ENCODE peak calls at places on chromosome 20, in five cellular contexts. One of them, this sample, is unnamed.

GRCh38 chr20:61531553-61532345 is 279.7 kb downstream of the CDH4 start:
- DNase-seq in CD4-positive, CD25-positive, alpha-beta regulatory T cell: no peak
- DNase-seq in PC-3: peak
- DNase-seq in neuronal stem cell: no peak
- DNase-seq in tibial nerve: no peak
- DNase-seq in this sample: no peak

GRCh38 chr20:32966881-32967781 is 37.1 kb downstream of the SUN5 start:
- DNase-seq in CD4-positive, CD25-positive, alpha-beta regulatory T cell: peak
- DNase-seq in PC-3: no peak
- DNase-seq in neuronal stem cell: no peak
- DNase-seq in tibial nerve: no peak
- DNase-seq in this sample: peak

GRCh38 chr20:57390604-57391438 is at the start of gene RBM38:
- DNase-seq in CD4-positive, CD25-positive, alpha-beta regulatory T cell: peak
- DNase-seq in PC-3: peak
- DNase-seq in neuronal stem cell: peak
- DNase-seq in tibial nerve: no peak
- DNase-seq in this sample: peak

GRCh38 chr20:5688431-5688972 is 61.7 kb upstream of the SHLD1 start:
- DNase-seq in CD4-positive, CD25-positive, alpha-beta regulatory T cell: no peak
- DNase-seq in PC-3: no peak
- DNase-seq in neuronal stem cell: no peak
- DNase-seq in tibial nerve: no peak
- DNase-seq in this sample: no peak

GRCh38 chr20:52923123-52923543 is 49.0 kb upstream of the TSHZ2 start:
- DNase-seq in CD4-positive, CD25-positive, alpha-beta regulatory T cell: no peak
- DNase-seq in PC-3: peak
- DNase-seq in neuronal stem cell: peak
- DNase-seq in tibial nerve: no peak
- DNase-seq in this sample: no peak

GRCh38 chr20:48697845-48698491 is 129.8 kb downstream of the PREX1 start:
- DNase-seq in CD4-positive, CD25-positive, alpha-beta regulatory T cell: no peak
- DNase-seq in PC-3: peak
- DNase-seq in neuronal stem cell: no peak
- DNase-seq in tibial nerve: no peak
- DNase-seq in this sample: no peak

GRCh38 chr20:2301164-2301622 is 5.4 kb downstream of the TGM3 start:
- DNase-seq in CD4-positive, CD25-positive, alpha-beta regulatory T cell: no peak
- DNase-seq in PC-3: no peak
- DNase-seq in neuronal stem cell: no peak
- DNase-seq in tibial nerve: no peak
- DNase-seq in this sample: no peak

GRCh38 chr20:53045941-53046340 is 73.8 kb downstream of the TSHZ2 start:
- DNase-seq in CD4-positive, CD25-positive, alpha-beta regulatory T cell: no peak
- DNase-seq in PC-3: no peak
- DNase-seq in neuronal stem cell: no peak
- DNase-seq in tibial nerve: no peak
- DNase-seq in this sample: no peak

GRCh38 chr20:16378712-16379111 is 194.5 kb downstream of the KIF16B start:
- DNase-seq in CD4-positive, CD25-positive, alpha-beta regulatory T cell: no peak
- DNase-seq in PC-3: no peak
- DNase-seq in neuronal stem cell: no peak
- DNase-seq in tibial nerve: no peak
- DNase-seq in this sample: no peak

GRCh38 chr20:4457566-4458543 is 263.9 kb upstream of the PRND start:
- DNase-seq in CD4-positive, CD25-positive, alpha-beta regulatory T cell: no peak
- DNase-seq in PC-3: peak
- DNase-seq in neuronal stem cell: peak
- DNase-seq in tibial nerve: no peak
- DNase-seq in this sample: no peak

GRCh38 chr20:38217791-38218565 is 42.6 kb downstream of the KIAA1755 start:
- DNase-seq in CD4-positive, CD25-positive, alpha-beta regulatory T cell: no peak
- DNase-seq in PC-3: peak
- DNase-seq in neuronal stem cell: no peak
- DNase-seq in tibial nerve: no peak
- DNase-seq in this sample: no peak

DNA sequence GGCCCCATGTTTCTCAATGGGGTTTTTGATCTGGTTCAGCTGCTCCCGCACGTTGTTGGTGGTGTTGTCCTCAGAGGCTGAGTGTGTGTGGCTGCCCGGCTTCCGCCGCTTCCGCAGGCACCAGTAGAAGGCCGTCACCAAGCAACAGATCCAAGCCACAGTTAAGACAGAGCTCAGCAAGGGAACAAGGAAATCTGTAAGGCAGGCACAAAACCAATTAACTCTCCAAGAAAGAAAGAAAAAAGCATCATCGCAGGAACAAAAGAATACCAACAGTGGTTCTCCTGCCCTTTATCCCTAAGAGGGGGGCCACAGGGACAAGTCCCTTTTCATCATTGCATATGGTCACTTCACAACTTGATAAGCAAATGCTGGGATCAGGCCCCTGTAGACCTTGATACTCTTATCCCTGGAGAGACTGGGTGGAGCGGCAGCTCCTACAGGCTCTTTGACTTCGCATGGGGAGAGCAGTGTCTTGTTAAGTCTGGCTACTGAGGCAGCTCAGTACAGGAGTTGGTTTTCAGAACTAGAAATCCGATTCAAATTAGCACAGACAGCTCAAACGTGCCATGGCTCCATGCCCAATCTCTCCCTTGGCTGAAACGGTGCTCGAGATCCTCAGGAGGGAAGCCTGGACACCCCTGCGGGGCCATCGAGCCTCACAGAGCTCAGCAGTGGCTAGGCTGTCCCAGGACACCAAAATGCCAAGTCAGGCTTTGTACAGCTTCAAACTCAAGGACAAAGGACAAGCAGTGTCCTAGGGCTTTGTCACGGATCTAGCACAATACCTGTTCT is 33.8 kb downstream of the JAG1 start:
- DNase-seq in CD4-positive, CD25-positive, alpha-beta regulatory T cell: no peak
- DNase-seq in PC-3: no peak
- DNase-seq in neuronal stem cell: peak
- DNase-seq in tibial nerve: no peak
- DNase-seq in this sample: no peak
- H3K27ac ChIP-seq in CD4-positive, CD25-positive, alpha-beta regulatory T cell: no peak
- H3K27ac ChIP-seq in PC-3: peak
- H3K27ac ChIP-seq in neuronal stem cell: peak
- H3K27ac ChIP-seq in tibial nerve: peak
- H3K27ac ChIP-seq in this sample: no peak

DNA sequence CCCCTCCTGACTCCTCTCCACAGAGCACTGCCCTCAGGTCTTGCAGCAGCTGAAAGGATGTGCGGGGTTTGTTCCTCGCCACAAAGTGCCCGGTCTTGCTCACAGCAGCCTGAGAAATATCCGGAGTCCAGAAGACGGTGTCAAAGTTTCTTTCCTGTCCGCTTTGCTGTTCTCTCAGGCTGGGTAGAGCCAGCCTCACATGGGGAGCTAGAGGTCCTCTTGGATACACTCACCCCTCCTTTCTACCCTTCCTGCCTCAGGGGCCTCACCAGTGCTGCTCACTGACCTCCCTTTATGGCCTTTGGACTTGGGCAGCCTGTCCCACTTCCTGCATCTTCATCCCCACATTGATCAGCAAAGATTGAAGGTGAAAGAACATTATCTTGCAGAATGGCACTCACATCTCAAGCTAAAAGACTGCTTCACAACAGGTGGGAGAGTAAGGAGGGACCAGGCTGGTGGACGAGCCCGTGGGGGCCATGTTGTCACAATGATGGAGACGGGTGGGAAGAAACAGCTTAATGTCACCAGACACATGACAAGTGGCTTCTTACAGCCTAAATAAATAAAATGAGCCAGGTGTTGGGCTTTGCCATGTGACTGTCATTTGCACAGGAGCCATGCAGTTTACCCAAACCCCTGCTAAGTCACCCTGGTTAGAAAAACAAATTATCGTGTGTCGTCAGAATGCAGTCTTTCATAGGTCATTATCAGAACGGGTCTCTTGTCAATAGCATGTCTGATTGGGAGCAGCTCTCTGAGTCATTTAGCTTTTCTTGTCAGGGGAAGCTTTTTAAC is 18.3 kb downstream of the BTBD3 start:
- DNase-seq in CD4-positive, CD25-positive, alpha-beta regulatory T cell: no peak
- DNase-seq in PC-3: no peak
- DNase-seq in neuronal stem cell: no peak
- DNase-seq in tibial nerve: no peak
- DNase-seq in this sample: no peak
- H3K27ac ChIP-seq in CD4-positive, CD25-positive, alpha-beta regulatory T cell: no peak
- H3K27ac ChIP-seq in PC-3: no peak
- H3K27ac ChIP-seq in neuronal stem cell: no peak
- H3K27ac ChIP-seq in tibial nerve: no peak
- H3K27ac ChIP-seq in this sample: no peak

GRCh38 chr20:58959652-58960051 is 21.4 kb upstream of the NELFCD start:
- DNase-seq in CD4-positive, CD25-positive, alpha-beta regulatory T cell: no peak
- DNase-seq in PC-3: no peak
- DNase-seq in neuronal stem cell: no peak
- DNase-seq in tibial nerve: no peak
- DNase-seq in this sample: no peak
- H3K27ac ChIP-seq in CD4-positive, CD25-positive, alpha-beta regulatory T cell: no peak
- H3K27ac ChIP-seq in PC-3: no peak
- H3K27ac ChIP-seq in neuronal stem cell: no peak
- H3K27ac ChIP-seq in tibial nerve: no peak
- H3K27ac ChIP-seq in this sample: no peak

GRCh38 chr20:49983848-49984408 is 1.1 kb downstream of the SNAI1 start:
- DNase-seq in CD4-positive, CD25-positive, alpha-beta regulatory T cell: no peak
- DNase-seq in PC-3: no peak
- DNase-seq in neuronal stem cell: no peak
- DNase-seq in tibial nerve: no peak
- DNase-seq in this sample: no peak

GRCh38 chr20:49984426-49985153 is 1.8 kb downstream of the SNAI1 start:
- DNase-seq in CD4-positive, CD25-positive, alpha-beta regulatory T cell: no peak
- DNase-seq in PC-3: no peak
- DNase-seq in neuronal stem cell: no peak
- DNase-seq in tibial nerve: no peak
- DNase-seq in this sample: no peak

GRCh38 chr20:49982346-49983122 is at the start of gene SNAI1:
- DNase-seq in CD4-positive, CD25-positive, alpha-beta regulatory T cell: peak
- DNase-seq in PC-3: peak
- DNase-seq in neuronal stem cell: peak
- DNase-seq in tibial nerve: peak
- DNase-seq in this sample: peak

GRCh38 chr20:49982072-49982345 is 771 bp upstream of the SNAI1 start:
- DNase-seq in CD4-positive, CD25-positive, alpha-beta regulatory T cell: no peak
- DNase-seq in PC-3: no peak
- DNase-seq in neuronal stem cell: no peak
- DNase-seq in tibial nerve: no peak
- DNase-seq in this sample: no peak

GRCh38 chr20:49983123-49983847 is 505 bp downstream of the SNAI1 start:
- DNase-seq in CD4-positive, CD25-positive, alpha-beta regulatory T cell: no peak
- DNase-seq in PC-3: no peak
- DNase-seq in neuronal stem cell: no peak
- DNase-seq in tibial nerve: no peak
- DNase-seq in this sample: no peak
- H3K27ac ChIP-seq in CD4-positive, CD25-positive, alpha-beta regulatory T cell: no peak
- H3K27ac ChIP-seq in PC-3: no peak
- H3K27ac ChIP-seq in neuronal stem cell: no peak
- H3K27ac ChIP-seq in tibial nerve: peak
- H3K27ac ChIP-seq in this sample: no peak